ENCODE peak calls at places on chromosome 6, in eight cellular contexts. Z is WTC11; C is activated CD4-positive, alpha-beta T cell treated with anti-CD3 and anti-CD28 coated beads, Interleukin-2, amount 50 U/mL, for 1 hour; G is H9; Q is hypothalamus; R is stimulated activated CD8-positive, alpha-beta memory T cell treated with anti-CD3 and anti-CD28 coated beads, Interleukin-15, amount 100 ng/mL, for 24 hours; Y is epithelial cell of esophagus; B is lung microvascular endothelial cell. M is an unnamed sample.

GRCh38 chr6:154878866-154879491 is 116.1 kb upstream of the TIAM2 start:
- DNase-seq in Z (no peak), C (no peak), G (no peak), Q (no peak), R (no peak), Y (peak), B (no peak), M (no peak)

GRCh38 chr6:30603961-30604360 is 13.1 kb downstream of the PPP1R10 start:
- DNase-seq in Z (no peak), C (no peak), G (no peak), Q (no peak), R (no peak), Y (no peak), B (no peak), M (no peak)

GRCh38 chr6:37565267-37566208 is 65.8 kb upstream of the CCDC167 start:
- DNase-seq in Z (peak), C (no peak), G (peak), Q (peak), R (no peak), Y (no peak), B (no peak), M (peak)

GRCh38 chr6:106390088-106390487 is 29.6 kb downstream of the CRYBG1 start:
- DNase-seq in Z (no peak), C (no peak), G (no peak), Q (no peak), R (no peak), Y (no peak), B (no peak), M (no peak)

GRCh38 chr6:39881851-39882566 is 52.3 kb downstream of the MOCS1 start:
- DNase-seq in Z (no peak), C (no peak), G (no peak), Q (peak), R (no peak), Y (no peak), B (no peak), M (no peak)

GRCh38 chr6:11297376-11297729 is 64.9 kb upstream of the NEDD9 start:
- DNase-seq in Z (no peak), C (no peak), G (no peak), Q (no peak), R (no peak), Y (no peak), B (no peak), M (no peak)

GRCh38 chr6:144262470-144263369 is 22.4 kb upstream of the UTRN start:
- DNase-seq in Z (peak), C (peak), G (no peak), Q (no peak), R (no peak), Y (peak), B (no peak), M (no peak)

GRCh38 chr6:116497089-116497676 is 14.3 kb upstream of the CALHM5 start:
- DNase-seq in Z (no peak), C (no peak), G (no peak), Q (no peak), R (no peak), Y (no peak), B (no peak), M (no peak)

GRCh38 chr6:36204068-36204753 is 7.7 kb downstream of the BRPF3 start:
- DNase-seq in Z (no peak), C (peak), G (no peak), Q (no peak), R (no peak), Y (no peak), B (no peak), M (no peak)

GRCh38 chr6:24927985-24928735 is 7.6 kb downstream of the RIPOR2 start:
- DNase-seq in Z (no peak), C (no peak), G (no peak), Q (no peak), R (no peak), Y (no peak), B (no peak), M (no peak)

GRCh38 chr6:143642403-143642802 is 35.4 kb upstream of the PHACTR2 start:
- DNase-seq in Z (no peak), C (no peak), G (no peak), Q (no peak), R (no peak), Y (no peak), B (no peak), M (no peak)

GRCh38 chr6:38974389-38975133 is 74.0 kb upstream of the GLP1R start:
- DNase-seq in Z (no peak), C (no peak), G (no peak), Q (no peak), R (no peak), Y (no peak), B (no peak), M (no peak)

GRCh38 chr6:39421383-39422225 is 99.1 kb upstream of the KCNK16 start:
- DNase-seq in Z (no peak), C (no peak), G (no peak), Q (no peak), R (no peak), Y (peak), B (no peak), M (no peak)

GRCh38 chr6:82073484-82073883 is 174.1 kb downstream of the IBTK start:
- DNase-seq in Z (no peak), C (no peak), G (no peak), Q (no peak), R (no peak), Y (no peak), B (no peak), M (no peak)

GRCh38 chr6:40268166-40268958 is 318.8 kb downstream of the LRFN2 start:
- DNase-seq in Z (no peak), C (no peak), G (no peak), Q (no peak), R (no peak), Y (no peak), B (no peak), M (no peak)

GRCh38 chr6:135183532-135184440 is 2.7 kb downstream of the MYB start:
- DNase-seq in Z (peak), C (peak), G (peak), Q (no peak), R (peak), Y (peak), B (peak), M (peak)

GRCh38 chr6:106735136-106735535 is 105.8 kb downstream of the QRSL1 start:
- DNase-seq in Z (no peak), C (no peak), G (no peak), Q (no peak), R (no peak), Y (no peak), B (no peak), M (no peak)

GRCh38 chr6:33313105-33313708 is 671 bp downstream of the TAPBP start:
- DNase-seq in Z (peak), C (peak), G (peak), Q (peak), R (no peak), Y (no peak), B (peak), M (no peak)

GRCh38 chr6:16241321-16241689 is 2.9 kb downstream of the GMPR start:
- DNase-seq in Z (no peak), C (no peak), G (no peak), Q (no peak), R (no peak), Y (no peak), B (no peak), M (no peak)

GRCh38 chr6:110813813-110814487 is 1.3 kb downstream of the CDK19 start:
- DNase-seq in Z (no peak), C (no peak), G (no peak), Q (no peak), R (no peak), Y (peak), B (no peak), M (no peak)

GRCh38 chr6:139801571-139802321 is 427.3 kb upstream of the CITED2 start:
- DNase-seq in Z (no peak), C (no peak), G (no peak), Q (no peak), R (no peak), Y (peak), B (peak), M (no peak)

GRCh38 chr6:89843070-89843469 is 13.4 kb downstream of the CASP8AP2 start:
- DNase-seq in Z (no peak), C (no peak), G (no peak), Q (no peak), R (no peak), Y (peak), B (peak), M (no peak)

GRCh38 chr6:162974685-162975084 is 246.9 kb downstream of the PACRG start:
- DNase-seq in Z (no peak), C (no peak), G (no peak), Q (no peak), R (no peak), Y (no peak), B (no peak), M (no peak)

GRCh38 chr6:124466949-124467348 is 495.3 kb upstream of the RNF217 start:
- DNase-seq in Z (no peak), C (no peak), G (no peak), Q (no peak), R (no peak), Y (no peak), B (no peak), M (no peak)

GRCh38 chr6:53411451-53411850 is 62.7 kb upstream of the ELOVL5 start:
- DNase-seq in Z (no peak), C (no peak), G (no peak), Q (no peak), R (no peak), Y (peak), B (no peak), M (no peak)

GRCh38 chr6:2434911-2435310 is 189.5 kb upstream of the GMDS start:
- DNase-seq in Z (no peak), C (no peak), G (no peak), Q (no peak), R (no peak), Y (no peak), B (no peak), M (no peak)

M was measured in NT2/D1.